ENCODE peak calls at places on chromosomes 6 and 20, in five cellular contexts. I is transverse colon, O is HFFc6, G is upper lobe of right lung, L is vagina. J is an unnamed sample.

GRCh38 chr20:3741846-3742458 is 9.5 kb downstream of the HSPA12B start:
- DNase-seq in L (no peak), O (no peak), I (no peak), G (no peak), J (no peak)

GRCh38 chr20:48621256-48622078 is 206.3 kb downstream of the PREX1 start:
- DNase-seq in G (peak), O (peak), L (no peak), I (peak), J (no peak)

GRCh38 chr6:1390805-1391511 is 1.6 kb downstream of the FOXF2 start:
- DNase-seq in I (no peak), G (no peak), L (no peak), O (peak), J (no peak)

GRCh38 chr20:13312300-13312699 is 91.2 kb downstream of the ISM1 start:
- DNase-seq in O (no peak), G (no peak), L (no peak), I (no peak), J (no peak)

GRCh38 chr6:161835426-161836029 is 561.7 kb upstream of the AGPAT4 start:
- DNase-seq in L (peak), O (no peak), I (no peak), G (no peak), J (no peak)

GRCh38 chr20:50551288-50551687 is 41.1 kb downstream of the PTPN1 start:
- DNase-seq in L (no peak), O (no peak), G (no peak), I (no peak), J (no peak)

GRCh38 chr20:2387180-2387577 is 6.5 kb downstream of the TGM6 start:
- DNase-seq in I (peak), L (no peak), O (peak), G (no peak), J (no peak)

GRCh38 chr6:35092362-35093117 is 48.6 kb downstream of the TCP11 start:
- DNase-seq in I (peak), L (no peak), O (peak), G (no peak), J (peak)

GRCh38 chr20:24693466-24694156 is 224.2 kb downstream of the SYNDIG1 start:
- DNase-seq in L (peak), O (no peak), G (peak), I (no peak), J (no peak)

DNA sequence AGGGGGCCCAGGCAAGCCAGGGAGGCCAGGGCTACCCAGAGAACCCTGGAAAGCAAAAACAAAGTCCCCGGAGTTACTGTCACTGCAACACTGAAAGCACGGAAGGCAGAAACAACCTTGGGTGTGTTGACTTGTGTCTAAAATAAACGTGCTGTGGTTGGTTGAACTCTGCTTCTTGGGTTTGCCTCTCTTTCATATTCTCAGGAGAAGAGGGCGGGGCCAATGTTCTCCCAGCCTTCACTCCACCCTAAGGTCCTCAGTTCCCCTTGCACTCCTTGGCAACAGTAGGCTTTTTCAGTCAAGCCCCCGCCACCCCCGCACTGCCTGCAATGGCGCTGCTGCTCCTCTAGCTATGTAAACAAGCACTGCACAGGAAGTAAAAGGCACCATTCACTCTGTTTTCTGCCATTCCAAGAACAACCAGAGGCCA is 60.9 kb downstream of the COL9A1 start:
- DNase-seq in O (no peak), I (peak), G (no peak), L (no peak), J (no peak)
- TF ChIP-seq CTCF in O (no peak), I (peak), G (no peak), L (no peak), J (no peak)

GRCh38 chr6:134686071-134686470 is 263.8 kb downstream of the ALDH8A1 start:
- DNase-seq in G (no peak), L (no peak), O (no peak), I (no peak), J (peak)

GRCh38 chr6:134689676-134690447 is 260.0 kb downstream of the ALDH8A1 start:
- DNase-seq in G (no peak), L (no peak), O (no peak), I (no peak), J (no peak)

GRCh38 chr6:134689177-134689576 is 260.7 kb downstream of the ALDH8A1 start:
- DNase-seq in I (no peak), G (no peak), O (no peak), L (no peak), J (no peak)

GRCh38 chr6:134692008-134692407 is 257.9 kb downstream of the ALDH8A1 start:
- DNase-seq in L (no peak), G (no peak), O (no peak), I (no peak), J (no peak)

GRCh38 chr6:134691180-134691579 is 258.7 kb downstream of the ALDH8A1 start:
- DNase-seq in G (no peak), O (no peak), L (no peak), I (no peak), J (no peak)
- TF ChIP-seq CTCF in G (no peak), O (no peak), L (no peak), I (no peak), J (no peak)

GRCh38 chr20:60935971-60936370 is 316.1 kb upstream of the CDH4 start:
- DNase-seq in L (peak), I (no peak), O (no peak), G (no peak), J (no peak)
- TF ChIP-seq CTCF in L (no peak), I (no peak), O (no peak), G (no peak), J (no peak)

GRCh38 chr6:52167272-52167671 is 18.9 kb upstream of the IL17A start:
- DNase-seq in O (no peak), I (no peak), L (no peak), G (no peak), J (no peak)

GRCh38 chr6:52164319-52165094 is 21.7 kb upstream of the IL17A start:
- DNase-seq in G (no peak), O (no peak), I (no peak), L (no peak), J (no peak)

GRCh38 chr6:52160468-52161104 is 25.6 kb upstream of the IL17A start:
- DNase-seq in O (no peak), G (no peak), L (no peak), I (no peak), J (no peak)

GRCh38 chr6:52161689-52162438 is 24.3 kb upstream of the IL17A start:
- DNase-seq in I (no peak), L (no peak), G (no peak), O (no peak), J (no peak)

GRCh38 chr6:52162940-52163908 is 23.0 kb upstream of the IL17A start:
- DNase-seq in O (peak), G (no peak), L (no peak), I (no peak), J (peak)
- TF ChIP-seq CTCF in O (peak), G (peak), L (peak), I (peak), J (peak)

DNA sequence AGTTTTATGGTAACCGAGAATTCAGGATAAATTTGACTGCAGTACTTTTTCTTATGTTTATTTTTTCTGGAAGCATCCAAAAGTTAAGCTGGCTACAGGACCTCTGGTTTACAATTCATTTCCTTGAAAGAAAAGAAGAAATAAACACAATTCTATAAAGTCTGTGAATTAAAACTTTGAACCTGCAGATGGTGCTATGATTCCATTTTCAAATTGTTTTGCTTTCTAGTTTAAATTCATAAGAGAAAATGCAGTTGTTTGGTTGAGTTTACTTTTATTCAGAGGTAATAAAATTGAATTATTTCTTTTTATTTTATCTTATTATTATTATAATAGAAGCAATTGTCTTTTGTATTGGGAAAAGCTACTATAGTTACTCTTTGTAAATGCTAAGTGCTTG is 1.8 kb upstream of the VIP start:
- DNase-seq in L (no peak), G (no peak), I (no peak), O (peak), J (no peak)
- TF ChIP-seq CTCF in L (no peak), G (no peak), I (no peak), O (peak), J (no peak)

GRCh38 chr6:2783188-2783957 is 18.2 kb downstream of the WRNIP1 start:
- DNase-seq in G (no peak), L (peak), I (peak), O (no peak), J (no peak)
- TF ChIP-seq CTCF in G (no peak), L (no peak), I (peak), O (no peak), J (no peak)

GRCh38 chr6:89369009-89369408 is 16.5 kb upstream of the UBE2J1 start:
- DNase-seq in G (peak), O (peak), L (no peak), I (peak), J (no peak)
- TF ChIP-seq CTCF in G (peak), O (peak), L (peak), I (peak), J (peak)

DNA sequence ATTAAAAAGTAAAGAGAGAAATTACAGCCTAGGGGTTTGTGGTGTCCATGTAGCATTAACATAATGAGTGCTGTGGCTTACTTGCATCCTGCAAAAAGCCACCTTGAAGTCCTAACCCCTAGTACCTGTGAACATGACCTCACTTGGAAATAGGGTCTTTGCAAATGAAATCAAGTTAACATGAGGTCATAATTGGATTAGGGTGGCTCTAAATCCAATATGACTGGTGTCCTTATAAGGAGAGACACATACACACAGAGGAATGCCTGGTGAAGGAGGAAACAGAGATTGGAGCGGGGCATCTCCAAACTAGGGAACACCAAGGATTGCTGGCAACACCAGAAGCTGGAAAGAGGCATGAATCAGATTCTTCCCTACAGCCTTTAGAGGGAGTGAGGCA is 17.6 kb upstream of the RPS6KA2 start:
- DNase-seq in L (no peak), G (no peak), I (no peak), O (no peak), J (no peak)
- TF ChIP-seq CTCF in L (no peak), G (no peak), I (no peak), O (no peak), J (no peak)